ENCODE peak calls at places on chromosomes 2 and 18, in eight cellular contexts. F, I, Q, S, X, J, D and R are unnamed samples.

GRCh38 chr2:16290311-16291020 is 350.1 kb downstream of the MYCN start:
- DNase-seq in F (no peak), I (no peak), Q (no peak), S (no peak), X (no peak), J (no peak), D (no peak), R (no peak)

GRCh38 chr2:226995625-226996041 is 159.8 kb downstream of the RHBDD1 start:
- DNase-seq in F (no peak), I (peak; percentile 77), Q (no peak), S (no peak), X (peak; percentile 68), J (no peak), D (no peak), R (no peak)

GRCh38 chr18:26777316-26778053 is 88.0 kb downstream of the AQP4 start:
- DNase-seq in F (no peak), I (peak; percentile 48), Q (no peak), S (no peak), X (no peak), J (no peak), D (no peak), R (no peak)

GRCh38 chr18:44464401-44465185 is 216.1 kb upstream of the SETBP1 start:
- DNase-seq in F (no peak), I (peak; percentile 68), Q (no peak), S (no peak), X (no peak), J (no peak), D (no peak), R (no peak)

GRCh38 chr2:180907731-180908130 is 72.7 kb upstream of the UBE2E3 start:
- DNase-seq in F (no peak), I (peak; percentile 46), Q (no peak), S (no peak), X (no peak), J (no peak), D (no peak), R (no peak)

GRCh38 chr2:61911510-61911909 is 6.0 kb downstream of the COMMD1 start:
- DNase-seq in F (no peak), I (peak; percentile 47), Q (no peak), S (no peak), X (no peak), J (no peak), D (no peak), R (no peak)

GRCh38 chr2:177753682-177754475 is 318.7 kb downstream of the PDE11A start:
- DNase-seq in F (peak; percentile 34), I (peak; percentile 65), Q (peak; percentile 49), S (peak; percentile 18), X (peak; percentile 45), J (peak; percentile 10), D (peak; percentile 76), R (peak; percentile 36)

GRCh38 chr2:117212562-117212961 is 601.9 kb upstream of the DDX18 start:
- DNase-seq in F (no peak), I (no peak), Q (no peak), S (no peak), X (no peak), J (no peak), D (no peak), R (no peak)

GRCh38 chr2:15260813-15261212 is 300.3 kb downstream of the NBAS start:
- DNase-seq in F (no peak), I (no peak), Q (no peak), S (no peak), X (no peak), J (no peak), D (no peak), R (no peak)

GRCh38 chr2:44948565-44949328 is 7.2 kb downstream of the SIX3 start:
- DNase-seq in F (no peak), I (no peak), Q (no peak), S (no peak), X (no peak), J (no peak), D (no peak), R (no peak)

GRCh38 chr18:61782545-61782944 is 110.3 kb downstream of the RNF152 start:
- DNase-seq in F (no peak), I (no peak), Q (no peak), S (no peak), X (no peak), J (no peak), D (no peak), R (no peak)

GRCh38 chr2:239293450-239294430 is 107.1 kb downstream of the HDAC4 start:
- DNase-seq in F (no peak), I (no peak), Q (no peak), S (no peak), X (no peak), J (peak; percentile 36), D (no peak), R (no peak)

GRCh38 chr2:40452-40851 is 5.9 kb downstream of the FAM110C start:
- DNase-seq in F (no peak), I (no peak), Q (no peak), S (no peak), X (no peak), J (no peak), D (no peak), R (no peak)

GRCh38 chr2:200523604-200524003 is 2.4 kb upstream of the SGO2 start:
- DNase-seq in F (no peak), I (no peak), Q (no peak), S (no peak), X (no peak), J (no peak), D (no peak), R (no peak)

GRCh38 chr2:200525066-200525465 is 941 bp upstream of the SGO2 start:
- DNase-seq in F (no peak), I (no peak), Q (no peak), S (no peak), X (no peak), J (no peak), D (no peak), R (no peak)

GRCh38 chr2:200525551-200525881 is 491 bp upstream of the SGO2 start:
- DNase-seq in F (no peak), I (no peak), Q (no peak), S (no peak), X (no peak), J (no peak), D (no peak), R (no peak)

GRCh38 chr2:200525882-200526651 is at the start of gene SGO2:
- DNase-seq in F (peak; percentile 95), I (peak; percentile 97), Q (peak; percentile 78), S (peak; percentile 89), X (peak; percentile 61), J (peak; percentile 93), D (peak; percentile 92), R (peak; percentile 75)

GRCh38 chr2:200523158-200523557 is 2.8 kb upstream of the SGO2 start:
- DNase-seq in F (no peak), I (peak; percentile 82), Q (no peak), S (no peak), X (no peak), J (no peak), D (no peak), R (no peak)
- TF ChIP-seq CTCF in F (no peak), I (no peak), Q (no peak), S (no peak), X (no peak), J (no peak), D (no peak), R (no peak)

DNA sequence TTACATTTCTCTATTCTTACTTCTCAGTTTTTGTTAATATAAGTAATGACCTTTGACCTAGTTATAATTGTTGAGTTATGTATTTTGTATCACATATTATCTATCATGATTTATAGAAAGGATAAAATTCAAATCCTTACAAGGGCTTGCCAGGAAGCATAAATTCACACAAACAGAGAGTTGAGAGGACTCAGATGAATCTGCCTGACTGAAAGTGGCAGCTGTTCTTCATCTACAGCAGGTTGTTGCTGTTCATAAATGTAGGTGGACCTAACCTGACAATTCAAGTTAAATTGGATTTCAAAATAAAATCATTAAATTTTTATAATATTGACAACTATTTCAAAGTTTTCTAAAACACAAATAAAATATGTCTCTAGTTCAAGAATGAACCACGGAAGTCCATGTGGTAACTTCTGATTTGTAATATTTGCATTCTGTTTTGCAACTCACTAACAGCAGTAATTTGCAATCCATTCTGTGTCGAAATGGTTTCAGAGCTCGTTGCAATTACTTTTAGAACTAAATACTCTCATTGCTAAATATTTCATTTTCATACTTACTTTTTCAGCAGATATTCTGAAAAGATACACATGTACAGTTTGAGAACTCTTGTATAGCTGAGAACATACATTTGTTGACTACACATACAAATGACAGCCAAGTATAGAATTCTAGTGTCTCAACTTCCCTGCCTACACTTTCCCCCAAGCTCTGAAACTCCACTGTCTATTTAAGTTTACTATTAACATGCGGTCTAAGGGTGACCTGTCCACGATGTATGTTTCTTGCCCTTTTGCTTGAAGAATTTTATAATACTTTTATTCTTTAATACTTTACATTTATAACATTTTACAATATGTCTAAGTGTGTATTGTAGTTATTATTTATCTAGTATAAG is 25.7 kb downstream of the SCN7A start:
- DNase-seq in F (no peak), I (peak; percentile 21), Q (no peak), S (no peak), X (no peak), J (no peak), D (no peak), R (no peak)
- TF ChIP-seq CTCF in F (no peak), I (no peak), Q (no peak), S (no peak), X (no peak), J (no peak), D (no peak), R (no peak)

GRCh38 chr18:13216092-13216582 is 2.4 kb upstream of the LDLRAD4 start:
- DNase-seq in F (peak; percentile 81), I (peak; percentile 55), Q (no peak), S (peak; percentile 56), X (peak; percentile 34), J (peak; percentile 30), D (peak; percentile 35), R (peak; percentile 27)
- TF ChIP-seq CTCF in F (peak; percentile 80), I (peak; percentile 63), Q (no peak), S (peak; percentile 57), X (peak; percentile 79), J (peak; percentile 81), D (peak; percentile 46), R (peak; percentile 63)

GRCh38 chr2:234565201-234565600 is 68.3 kb upstream of the ARL4C start:
- DNase-seq in F (no peak), I (no peak), Q (no peak), S (no peak), X (no peak), J (no peak), D (no peak), R (peak; percentile 7)

GRCh38 chr2:234565842-234566619 is 69.2 kb upstream of the ARL4C start:
- DNase-seq in F (no peak), I (no peak), Q (no peak), S (no peak), X (no peak), J (no peak), D (no peak), R (no peak)

GRCh38 chr2:234566622-234567021 is 69.7 kb upstream of the ARL4C start:
- DNase-seq in F (no peak), I (no peak), Q (no peak), S (no peak), X (no peak), J (no peak), D (no peak), R (no peak)

GRCh38 chr2:234559609-234560008 is 62.7 kb upstream of the ARL4C start:
- DNase-seq in F (no peak), I (peak; percentile 77), Q (no peak), S (peak; percentile 25), X (no peak), J (no peak), D (no peak), R (no peak)

DNA sequence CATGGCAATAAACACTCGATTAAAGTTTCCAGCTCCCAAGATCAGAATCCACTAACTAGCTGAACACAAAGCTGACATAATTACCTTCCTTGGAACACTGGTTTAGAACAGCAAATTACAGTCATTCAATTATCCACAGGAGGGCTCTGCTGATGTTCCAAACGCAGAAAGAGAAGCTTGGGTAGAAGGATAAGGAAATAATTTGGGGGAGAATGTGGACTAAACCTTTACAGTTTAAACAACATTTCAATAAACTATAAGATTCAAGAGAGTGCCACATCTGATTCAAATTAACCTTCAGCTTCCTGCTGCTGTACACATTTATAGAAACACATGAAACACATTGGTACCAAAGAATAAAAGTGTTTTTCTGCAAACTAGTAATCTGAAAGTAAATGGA is 67.8 kb upstream of the ARL4C start:
- DNase-seq in F (peak; percentile 12), I (no peak), Q (no peak), S (no peak), X (peak; percentile 55), J (no peak), D (no peak), R (peak; percentile 52)
- TF ChIP-seq CTCF in F (peak; percentile 4), I (no peak), Q (no peak), S (peak; percentile 47), X (peak; percentile 59), J (no peak), D (no peak), R (peak; percentile 60)